ENCODE peak calls at places on chromosomes 3 and 15, in seven cellular contexts. Q, G, B, N, E, Y and T are unnamed samples.

GRCh38 chr15:101318810-101319200 is 23.8 kb upstream of the SNRPA1 start:
- DNase-seq in Q (no peak), G (no peak), B (no peak), N (no peak), E (no peak), Y (no peak), T (peak)

GRCh38 chr3:111621535-111621934 is 26.4 kb upstream of the ZBED2 start:
- DNase-seq in Q (peak), G (no peak), B (no peak), N (no peak), E (no peak), Y (no peak), T (peak)

GRCh38 chr3:55659701-55660100 is 172.6 kb upstream of the WNT5A start:
- DNase-seq in Q (no peak), G (no peak), B (no peak), N (no peak), E (no peak), Y (no peak), T (no peak)

GRCh38 chr15:76954744-76955143 is 23.2 kb downstream of the RCN2 start:
- DNase-seq in Q (no peak), G (no peak), B (no peak), N (no peak), E (no peak), Y (no peak), T (peak)

GRCh38 chr3:136626448-136626847 is 125.7 kb downstream of the STAG1 start:
- DNase-seq in Q (no peak), G (no peak), B (no peak), N (no peak), E (no peak), Y (no peak), T (no peak)

GRCh38 chr15:38682861-38683260 is 118.2 kb upstream of the RASGRP1 start:
- DNase-seq in Q (no peak), G (no peak), B (no peak), N (peak), E (no peak), Y (no peak), T (no peak)

GRCh38 chr3:64824281-64824980 is 136.6 kb upstream of the ADAMTS9 start:
- DNase-seq in Q (no peak), G (no peak), B (no peak), N (no peak), E (no peak), Y (no peak), T (no peak)

GRCh38 chr3:108136888-108137814 is 46.3 kb upstream of the CD47 start:
- DNase-seq in Q (no peak), G (peak), B (no peak), N (no peak), E (no peak), Y (no peak), T (peak)

GRCh38 chr3:58237940-58238681 is 519 bp downstream of the ABHD6 start:
- DNase-seq in Q (no peak), G (peak), B (peak), N (peak), E (no peak), Y (no peak), T (peak)

GRCh38 chr3:30934208-30934550 is 39.7 kb upstream of the GADL1 start:
- DNase-seq in Q (peak), G (peak), B (no peak), N (no peak), E (no peak), Y (peak), T (peak)

GRCh38 chr3:99896482-99896881 is 78.8 kb downstream of the CMSS1 start:
- DNase-seq in Q (no peak), G (peak), B (no peak), N (no peak), E (no peak), Y (peak), T (peak)

GRCh38 chr15:66369773-66370651 is 13.5 kb upstream of the TIPIN start:
- DNase-seq in Q (no peak), G (no peak), B (no peak), N (no peak), E (no peak), Y (peak), T (peak)

GRCh38 chr3:44359146-44359751 is 20.7 kb downstream of the TCAIM start:
- DNase-seq in Q (no peak), G (no peak), B (no peak), N (no peak), E (no peak), Y (no peak), T (no peak)

GRCh38 chr15:64740361-64741170 is 34.8 kb downstream of the RBPMS2 start:
- DNase-seq in Q (no peak), G (no peak), B (no peak), N (no peak), E (no peak), Y (no peak), T (peak)

GRCh38 chr15:61888074-61888780 is 172.0 kb downstream of the VPS13C start:
- DNase-seq in Q (no peak), G (no peak), B (no peak), N (no peak), E (no peak), Y (no peak), T (no peak)

GRCh38 chr3:194688207-194688711 is 2.6 kb downstream of the FAM43A start:
- DNase-seq in Q (no peak), G (no peak), B (no peak), N (no peak), E (no peak), Y (peak), T (peak)

GRCh38 chr3:14203521-14204079 is 25.0 kb downstream of the LSM3 start:
- DNase-seq in Q (peak), G (peak), B (peak), N (no peak), E (no peak), Y (peak), T (peak)

GRCh38 chr15:100105101-100105500 is 236.7 kb downstream of the ADAMTS17 start:
- DNase-seq in Q (no peak), G (no peak), B (no peak), N (no peak), E (no peak), Y (no peak), T (no peak)